ENCODE peak calls at places on chromosomes 1 and 21, in seven cellular contexts. One of them, this sample, is unnamed. For H3K27me3 and H3K4me1, the result is how much of the 10 kb centered on the place peaks cover.

GRCh38 chr1:240455228-240455821 is 156.6 kb downstream of the GREM2 start:
- DNase-seq in HCT116: no peak
- DNase-seq in fibroblast of lung: no peak
- DNase-seq in ovary: no peak
- DNase-seq in lower lobe of right lung: no peak
- DNase-seq in cardiac muscle cell: no peak
- DNase-seq in H9: no peak
- DNase-seq in this sample: no peak

GRCh38 chr1:72557446-72558049 is 275.2 kb upstream of the NEGR1 start:
- DNase-seq in HCT116: no peak
- DNase-seq in fibroblast of lung: peak
- DNase-seq in ovary: no peak
- DNase-seq in lower lobe of right lung: no peak
- DNase-seq in cardiac muscle cell: peak
- DNase-seq in H9: peak
- DNase-seq in this sample: no peak

GRCh38 chr1:63710306-63710705 is 63.5 kb upstream of the ROR1 start:
- DNase-seq in HCT116: no peak
- DNase-seq in fibroblast of lung: no peak
- DNase-seq in ovary: no peak
- DNase-seq in lower lobe of right lung: no peak
- DNase-seq in cardiac muscle cell: no peak
- DNase-seq in H9: no peak
- DNase-seq in this sample: no peak

GRCh38 chr1:248807067-248807737 is 18.5 kb downstream of the SH3BP5L start:
- DNase-seq in HCT116: peak
- DNase-seq in fibroblast of lung: no peak
- DNase-seq in ovary: peak
- DNase-seq in lower lobe of right lung: peak
- DNase-seq in cardiac muscle cell: peak
- DNase-seq in H9: peak
- DNase-seq in this sample: peak

GRCh38 chr1:67239738-67240137 is 67.9 kb upstream of the IL12RB2 start:
- DNase-seq in HCT116: no peak
- DNase-seq in fibroblast of lung: no peak
- DNase-seq in ovary: no peak
- DNase-seq in lower lobe of right lung: no peak
- DNase-seq in cardiac muscle cell: no peak
- DNase-seq in H9: no peak
- DNase-seq in this sample: no peak

GRCh38 chr1:63475761-63476160 is 47.3 kb downstream of the ITGB3BP start:
- DNase-seq in HCT116: no peak
- DNase-seq in fibroblast of lung: peak
- DNase-seq in ovary: no peak
- DNase-seq in lower lobe of right lung: no peak
- DNase-seq in cardiac muscle cell: no peak
- DNase-seq in H9: no peak
- DNase-seq in this sample: no peak

GRCh38 chr1:193181526-193181925 is 4.9 kb downstream of the B3GALT2 start:
- DNase-seq in HCT116: no peak
- DNase-seq in fibroblast of lung: peak
- DNase-seq in ovary: no peak
- DNase-seq in lower lobe of right lung: no peak
- DNase-seq in cardiac muscle cell: no peak
- DNase-seq in H9: no peak
- DNase-seq in this sample: no peak

GRCh38 chr1:41764608-41765007 is 154.1 kb downstream of the HIVEP3 start:
- DNase-seq in HCT116: no peak
- DNase-seq in fibroblast of lung: no peak
- DNase-seq in ovary: no peak
- DNase-seq in lower lobe of right lung: no peak
- DNase-seq in cardiac muscle cell: no peak
- DNase-seq in H9: no peak
- DNase-seq in this sample: no peak

GRCh38 chr1:205783904-205784303 is 8.6 kb upstream of the RAB29 start:
- DNase-seq in HCT116: no peak
- DNase-seq in fibroblast of lung: peak
- DNase-seq in ovary: no peak
- DNase-seq in lower lobe of right lung: no peak
- DNase-seq in cardiac muscle cell: no peak
- DNase-seq in H9: no peak
- DNase-seq in this sample: no peak

GRCh38 chr1:57858740-57859139 is 434.9 kb upstream of the DAB1 start:
- DNase-seq in HCT116: no peak
- DNase-seq in fibroblast of lung: no peak
- DNase-seq in ovary: no peak
- DNase-seq in lower lobe of right lung: no peak
- DNase-seq in cardiac muscle cell: peak
- DNase-seq in H9: no peak
- DNase-seq in this sample: no peak

GRCh38 chr21:44649701-44650100 is 3.5 kb downstream of the KRTAP10-11 start:
- DNase-seq in HCT116: no peak
- DNase-seq in fibroblast of lung: no peak
- DNase-seq in ovary: no peak
- DNase-seq in lower lobe of right lung: no peak
- DNase-seq in cardiac muscle cell: no peak
- DNase-seq in H9: no peak
- DNase-seq in this sample: no peak
- H3K27me3 ChIP-seq in HCT116: under half
- H3K27me3 ChIP-seq in fibroblast of lung: under half
- H3K27me3 ChIP-seq in ovary: under half
- H3K27me3 ChIP-seq in lower lobe of right lung: under half
- H3K27me3 ChIP-seq in cardiac muscle cell: under half
- H3K27me3 ChIP-seq in H9: under half
- H3K27me3 ChIP-seq in this sample: under half

DNA sequence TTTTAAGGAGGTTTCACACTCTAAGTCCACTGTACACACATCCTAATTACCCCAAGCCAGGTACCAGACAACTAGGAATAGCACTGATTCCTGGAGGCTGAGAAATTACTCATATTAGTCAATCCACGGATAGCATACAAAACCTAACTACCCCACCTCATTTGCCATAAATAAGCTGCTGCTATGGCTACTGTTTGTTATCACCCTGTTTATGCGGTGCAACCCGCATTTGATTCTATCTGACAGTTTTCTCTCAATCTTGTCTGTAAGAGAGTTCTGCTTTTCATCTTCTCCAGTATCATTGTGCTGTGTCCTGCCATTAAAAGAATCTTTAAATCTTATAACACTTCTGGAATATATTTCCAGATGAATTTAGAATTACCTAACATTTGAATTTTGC is 1496.5 kb downstream of the PLA2G4A start:
- DNase-seq in HCT116: no peak
- DNase-seq in fibroblast of lung: no peak
- DNase-seq in ovary: no peak
- DNase-seq in lower lobe of right lung: no peak
- DNase-seq in cardiac muscle cell: no peak
- DNase-seq in H9: no peak
- DNase-seq in this sample: no peak
- TF ChIP-seq CTCF in HCT116: no peak
- TF ChIP-seq CTCF in fibroblast of lung: no peak
- TF ChIP-seq CTCF in ovary: no peak
- TF ChIP-seq CTCF in lower lobe of right lung: no peak
- TF ChIP-seq CTCF in cardiac muscle cell: no peak
- TF ChIP-seq CTCF in H9: no peak
- TF ChIP-seq CTCF in this sample: no peak

DNA sequence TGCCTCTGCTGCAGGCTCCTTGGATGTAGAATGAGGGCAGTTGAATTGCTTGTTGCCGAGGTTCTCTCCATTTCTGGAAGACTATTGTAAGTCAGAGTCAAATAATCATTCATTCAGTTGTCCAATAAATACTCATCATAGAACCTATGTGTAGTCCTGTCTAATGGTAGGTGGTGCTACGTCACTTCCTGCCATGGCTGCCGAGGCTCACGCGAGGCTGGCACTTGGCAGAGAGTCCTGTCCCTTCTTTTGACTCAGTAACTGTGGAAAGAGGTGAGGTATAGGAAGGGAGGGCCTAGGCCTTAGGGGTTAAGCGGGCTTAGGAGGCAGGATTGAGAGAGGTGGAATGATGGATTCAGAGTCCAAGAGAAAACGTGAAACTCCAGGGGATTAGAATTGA is 9.7 kb downstream of the ADARB1 start:
- DNase-seq in HCT116: no peak
- DNase-seq in fibroblast of lung: no peak
- DNase-seq in ovary: no peak
- DNase-seq in lower lobe of right lung: no peak
- DNase-seq in cardiac muscle cell: no peak
- DNase-seq in H9: no peak
- DNase-seq in this sample: no peak
- H3K4me1 ChIP-seq in HCT116: under half
- H3K4me1 ChIP-seq in fibroblast of lung: under half
- H3K4me1 ChIP-seq in ovary: under half
- H3K4me1 ChIP-seq in lower lobe of right lung: half or more
- H3K4me1 ChIP-seq in cardiac muscle cell: under half
- H3K4me1 ChIP-seq in H9: under half
- H3K4me1 ChIP-seq in this sample: under half

GRCh38 chr1:47578862-47579419 is 141.1 kb downstream of the FOXD2 start:
- DNase-seq in HCT116: no peak
- DNase-seq in fibroblast of lung: no peak
- DNase-seq in ovary: no peak
- DNase-seq in lower lobe of right lung: no peak
- DNase-seq in cardiac muscle cell: no peak
- DNase-seq in H9: no peak
- DNase-seq in this sample: no peak
- H3K27me3 ChIP-seq in HCT116: under half
- H3K27me3 ChIP-seq in fibroblast of lung: under half
- H3K27me3 ChIP-seq in ovary: under half
- H3K27me3 ChIP-seq in lower lobe of right lung: under half
- H3K27me3 ChIP-seq in cardiac muscle cell: under half
- H3K27me3 ChIP-seq in H9: under half
- H3K27me3 ChIP-seq in this sample: under half